ENCODE peak calls at places on chromosome 14, in ten cellular contexts. One of them, this sample, is unnamed.

GRCh38 chr14:96225745-96226151 is 21.1 kb downstream of the BDKRB2 start:
- DNase-seq in suprapubic skin: peak
- DNase-seq in upper lobe of left lung: peak
- DNase-seq in A549: no peak
- DNase-seq in ovary: no peak
- DNase-seq in stomach: no peak
- DNase-seq in esophagus muscularis mucosa: no peak
- DNase-seq in SK-N-SH: peak
- DNase-seq in transverse colon: peak
- DNase-seq in HepG2: peak
- DNase-seq in this sample: no peak

GRCh38 chr14:102849522-102850379 is 72.5 kb downstream of the TRAF3 start:
- DNase-seq in suprapubic skin: no peak
- DNase-seq in upper lobe of left lung: no peak
- DNase-seq in A549: no peak
- DNase-seq in ovary: no peak
- DNase-seq in stomach: peak
- DNase-seq in esophagus muscularis mucosa: no peak
- DNase-seq in SK-N-SH: peak
- DNase-seq in transverse colon: peak
- DNase-seq in HepG2: no peak
- DNase-seq in this sample: no peak

GRCh38 chr14:87250992-87251391 is 742.0 kb downstream of the GALC start:
- DNase-seq in suprapubic skin: no peak
- DNase-seq in upper lobe of left lung: no peak
- DNase-seq in A549: no peak
- DNase-seq in ovary: no peak
- DNase-seq in stomach: no peak
- DNase-seq in esophagus muscularis mucosa: no peak
- DNase-seq in SK-N-SH: no peak
- DNase-seq in transverse colon: no peak
- DNase-seq in HepG2: no peak
- DNase-seq in this sample: no peak

GRCh38 chr14:76591270-76591669 is 170.0 kb upstream of the VASH1 start:
- DNase-seq in suprapubic skin: no peak
- DNase-seq in upper lobe of left lung: no peak
- DNase-seq in A549: no peak
- DNase-seq in ovary: no peak
- DNase-seq in stomach: no peak
- DNase-seq in esophagus muscularis mucosa: no peak
- DNase-seq in SK-N-SH: no peak
- DNase-seq in transverse colon: no peak
- DNase-seq in HepG2: no peak
- DNase-seq in this sample: no peak

GRCh38 chr14:101289911-101290310 is 271.4 kb upstream of the DIO3 start:
- DNase-seq in suprapubic skin: no peak
- DNase-seq in upper lobe of left lung: no peak
- DNase-seq in A549: no peak
- DNase-seq in ovary: no peak
- DNase-seq in stomach: no peak
- DNase-seq in esophagus muscularis mucosa: no peak
- DNase-seq in SK-N-SH: no peak
- DNase-seq in transverse colon: no peak
- DNase-seq in HepG2: no peak
- DNase-seq in this sample: no peak

GRCh38 chr14:94769413-94770250 is at the start of gene GSC:
- DNase-seq in suprapubic skin: no peak
- DNase-seq in upper lobe of left lung: peak
- DNase-seq in A549: peak
- DNase-seq in ovary: no peak
- DNase-seq in stomach: peak
- DNase-seq in esophagus muscularis mucosa: no peak
- DNase-seq in SK-N-SH: peak
- DNase-seq in transverse colon: peak
- DNase-seq in HepG2: no peak
- DNase-seq in this sample: no peak

GRCh38 chr14:106657460-106657859 is 1131.1 kb downstream of the TMEM121 start:
- DNase-seq in suprapubic skin: no peak
- DNase-seq in upper lobe of left lung: no peak
- DNase-seq in A549: no peak
- DNase-seq in ovary: no peak
- DNase-seq in stomach: no peak
- DNase-seq in esophagus muscularis mucosa: peak
- DNase-seq in SK-N-SH: peak
- DNase-seq in transverse colon: peak
- DNase-seq in HepG2: no peak
- DNase-seq in this sample: no peak

GRCh38 chr14:102971314-102971713 is 48.9 kb downstream of the AMN start:
- DNase-seq in suprapubic skin: no peak
- DNase-seq in upper lobe of left lung: peak
- DNase-seq in A549: no peak
- DNase-seq in ovary: no peak
- DNase-seq in stomach: no peak
- DNase-seq in esophagus muscularis mucosa: no peak
- DNase-seq in SK-N-SH: no peak
- DNase-seq in transverse colon: no peak
- DNase-seq in HepG2: no peak
- DNase-seq in this sample: no peak

GRCh38 chr14:99245541-99246511 is 26.2 kb downstream of the BCL11B start:
- DNase-seq in suprapubic skin: peak
- DNase-seq in upper lobe of left lung: peak
- DNase-seq in A549: no peak
- DNase-seq in ovary: peak
- DNase-seq in stomach: no peak
- DNase-seq in esophagus muscularis mucosa: no peak
- DNase-seq in SK-N-SH: no peak
- DNase-seq in transverse colon: no peak
- DNase-seq in HepG2: no peak
- DNase-seq in this sample: no peak

GRCh38 chr14:99573436-99574098 is 30.4 kb downstream of the CCDC85C start:
- DNase-seq in suprapubic skin: no peak
- DNase-seq in upper lobe of left lung: no peak
- DNase-seq in A549: no peak
- DNase-seq in ovary: no peak
- DNase-seq in stomach: no peak
- DNase-seq in esophagus muscularis mucosa: no peak
- DNase-seq in SK-N-SH: no peak
- DNase-seq in transverse colon: no peak
- DNase-seq in HepG2: no peak
- DNase-seq in this sample: no peak

GRCh38 chr14:67186789-67187188 is 2.5 kb upstream of the GARIN2 start:
- DNase-seq in suprapubic skin: no peak
- DNase-seq in upper lobe of left lung: no peak
- DNase-seq in A549: no peak
- DNase-seq in ovary: no peak
- DNase-seq in stomach: no peak
- DNase-seq in esophagus muscularis mucosa: no peak
- DNase-seq in SK-N-SH: no peak
- DNase-seq in transverse colon: peak
- DNase-seq in HepG2: no peak
- DNase-seq in this sample: no peak

GRCh38 chr14:67187210-67187609 is 2.0 kb upstream of the GARIN2 start:
- DNase-seq in suprapubic skin: no peak
- DNase-seq in upper lobe of left lung: no peak
- DNase-seq in A549: peak
- DNase-seq in ovary: no peak
- DNase-seq in stomach: no peak
- DNase-seq in esophagus muscularis mucosa: no peak
- DNase-seq in SK-N-SH: no peak
- DNase-seq in transverse colon: no peak
- DNase-seq in HepG2: peak
- DNase-seq in this sample: no peak

GRCh38 chr14:67188326-67188725 is 914 bp upstream of the GARIN2 start:
- DNase-seq in suprapubic skin: no peak
- DNase-seq in upper lobe of left lung: no peak
- DNase-seq in A549: no peak
- DNase-seq in ovary: no peak
- DNase-seq in stomach: no peak
- DNase-seq in esophagus muscularis mucosa: no peak
- DNase-seq in SK-N-SH: no peak
- DNase-seq in transverse colon: no peak
- DNase-seq in HepG2: no peak
- DNase-seq in this sample: no peak

GRCh38 chr14:67187826-67188225 is 1.4 kb upstream of the GARIN2 start:
- DNase-seq in suprapubic skin: no peak
- DNase-seq in upper lobe of left lung: no peak
- DNase-seq in A549: no peak
- DNase-seq in ovary: no peak
- DNase-seq in stomach: peak
- DNase-seq in esophagus muscularis mucosa: no peak
- DNase-seq in SK-N-SH: no peak
- DNase-seq in transverse colon: no peak
- DNase-seq in HepG2: no peak
- DNase-seq in this sample: no peak

DNA sequence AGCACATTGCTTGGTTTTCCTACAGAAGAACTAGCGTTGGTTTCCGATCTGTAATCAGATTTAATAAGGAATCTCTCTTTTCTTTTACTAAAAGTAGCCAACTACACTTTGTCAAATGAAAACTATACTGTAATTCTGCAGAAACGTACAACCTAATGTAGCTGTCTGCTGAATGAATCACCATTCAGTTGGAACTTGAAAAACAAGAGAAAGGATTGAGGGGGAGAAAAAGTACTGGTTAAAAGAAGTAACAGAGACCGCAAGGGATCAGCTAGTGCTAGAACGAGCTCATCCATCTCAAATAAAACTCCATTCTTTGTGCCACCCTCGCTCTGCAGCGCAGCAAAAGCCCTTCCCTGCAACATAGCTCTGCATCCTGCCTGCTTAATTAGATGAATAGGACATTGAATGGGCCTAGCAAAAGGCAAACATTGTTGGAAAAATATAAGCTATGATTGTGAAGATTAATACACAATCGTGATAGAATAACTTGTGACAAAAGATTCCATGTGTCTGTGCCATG is 2.6 kb downstream of the GARIN2 start:
- DNase-seq in suprapubic skin: no peak
- DNase-seq in upper lobe of left lung: no peak
- DNase-seq in A549: no peak
- DNase-seq in ovary: no peak
- DNase-seq in stomach: no peak
- DNase-seq in esophagus muscularis mucosa: no peak
- DNase-seq in SK-N-SH: no peak
- DNase-seq in transverse colon: no peak
- DNase-seq in HepG2: no peak
- DNase-seq in this sample: no peak
- TF ChIP-seq EP300 in suprapubic skin: no peak
- TF ChIP-seq EP300 in upper lobe of left lung: no peak
- TF ChIP-seq EP300 in A549: no peak
- TF ChIP-seq EP300 in ovary: no peak
- TF ChIP-seq EP300 in stomach: no peak
- TF ChIP-seq EP300 in esophagus muscularis mucosa: no peak
- TF ChIP-seq EP300 in SK-N-SH: no peak
- TF ChIP-seq EP300 in transverse colon: no peak
- TF ChIP-seq EP300 in HepG2: no peak
- TF ChIP-seq EP300 in this sample: no peak

GRCh38 chr14:51703787-51704186 is 52.1 kb downstream of the FRMD6 start:
- DNase-seq in suprapubic skin: no peak
- DNase-seq in upper lobe of left lung: no peak
- DNase-seq in A549: no peak
- DNase-seq in ovary: no peak
- DNase-seq in stomach: no peak
- DNase-seq in esophagus muscularis mucosa: no peak
- DNase-seq in SK-N-SH: no peak
- DNase-seq in transverse colon: no peak
- DNase-seq in HepG2: no peak
- DNase-seq in this sample: no peak

GRCh38 chr14:51692646-51693045 is 40.9 kb downstream of the FRMD6 start:
- DNase-seq in suprapubic skin: no peak
- DNase-seq in upper lobe of left lung: no peak
- DNase-seq in A549: no peak
- DNase-seq in ovary: no peak
- DNase-seq in stomach: no peak
- DNase-seq in esophagus muscularis mucosa: no peak
- DNase-seq in SK-N-SH: no peak
- DNase-seq in transverse colon: no peak
- DNase-seq in HepG2: no peak
- DNase-seq in this sample: no peak

GRCh38 chr14:51701956-51702355 is 50.2 kb downstream of the FRMD6 start:
- DNase-seq in suprapubic skin: no peak
- DNase-seq in upper lobe of left lung: no peak
- DNase-seq in A549: no peak
- DNase-seq in ovary: no peak
- DNase-seq in stomach: no peak
- DNase-seq in esophagus muscularis mucosa: no peak
- DNase-seq in SK-N-SH: no peak
- DNase-seq in transverse colon: no peak
- DNase-seq in HepG2: peak
- DNase-seq in this sample: no peak

DNA sequence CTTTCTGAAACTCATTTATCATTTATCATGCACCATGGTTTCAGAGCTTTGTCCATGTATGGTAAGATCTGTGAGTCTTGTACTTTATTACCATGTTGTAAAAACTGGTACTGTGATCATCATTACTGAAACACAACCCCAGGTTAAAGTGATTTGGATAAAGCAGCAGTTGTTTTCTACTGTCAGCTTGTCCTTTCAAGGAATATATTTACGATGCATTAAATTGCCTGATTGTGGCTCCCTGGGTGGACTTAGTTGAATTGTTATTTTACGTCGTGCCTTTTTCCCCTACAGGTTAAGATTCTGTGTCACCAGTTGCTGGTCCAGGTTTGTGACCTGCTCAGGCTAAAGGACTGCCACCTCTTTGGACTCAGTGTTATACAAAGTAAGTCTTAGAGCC is 46.1 kb downstream of the FRMD6 start:
- DNase-seq in suprapubic skin: no peak
- DNase-seq in upper lobe of left lung: no peak
- DNase-seq in A549: no peak
- DNase-seq in ovary: no peak
- DNase-seq in stomach: no peak
- DNase-seq in esophagus muscularis mucosa: no peak
- DNase-seq in SK-N-SH: no peak
- DNase-seq in transverse colon: no peak
- DNase-seq in HepG2: no peak
- DNase-seq in this sample: no peak
- TF ChIP-seq EP300 in suprapubic skin: no peak
- TF ChIP-seq EP300 in upper lobe of left lung: no peak
- TF ChIP-seq EP300 in A549: no peak
- TF ChIP-seq EP300 in ovary: no peak
- TF ChIP-seq EP300 in stomach: no peak
- TF ChIP-seq EP300 in esophagus muscularis mucosa: no peak
- TF ChIP-seq EP300 in SK-N-SH: no peak
- TF ChIP-seq EP300 in transverse colon: no peak
- TF ChIP-seq EP300 in HepG2: no peak
- TF ChIP-seq EP300 in this sample: no peak

GRCh38 chr14:69079188-69079742 is 73.7 kb downstream of the DCAF5 start:
- DNase-seq in suprapubic skin: no peak
- DNase-seq in upper lobe of left lung: no peak
- DNase-seq in A549: peak
- DNase-seq in ovary: no peak
- DNase-seq in stomach: no peak
- DNase-seq in esophagus muscularis mucosa: no peak
- DNase-seq in SK-N-SH: no peak
- DNase-seq in transverse colon: no peak
- DNase-seq in HepG2: no peak
- DNase-seq in this sample: no peak
- TF ChIP-seq EP300 in suprapubic skin: no peak
- TF ChIP-seq EP300 in upper lobe of left lung: no peak
- TF ChIP-seq EP300 in A549: no peak
- TF ChIP-seq EP300 in ovary: no peak
- TF ChIP-seq EP300 in stomach: no peak
- TF ChIP-seq EP300 in esophagus muscularis mucosa: no peak
- TF ChIP-seq EP300 in SK-N-SH: no peak
- TF ChIP-seq EP300 in transverse colon: peak
- TF ChIP-seq EP300 in HepG2: no peak
- TF ChIP-seq EP300 in this sample: no peak

GRCh38 chr14:38339704-38340103 is 83.8 kb upstream of the CLEC14A start:
- DNase-seq in suprapubic skin: no peak
- DNase-seq in upper lobe of left lung: no peak
- DNase-seq in A549: no peak
- DNase-seq in ovary: no peak
- DNase-seq in stomach: no peak
- DNase-seq in esophagus muscularis mucosa: no peak
- DNase-seq in SK-N-SH: no peak
- DNase-seq in transverse colon: no peak
- DNase-seq in HepG2: no peak
- DNase-seq in this sample: no peak
- TF ChIP-seq EP300 in suprapubic skin: no peak
- TF ChIP-seq EP300 in upper lobe of left lung: no peak
- TF ChIP-seq EP300 in A549: no peak
- TF ChIP-seq EP300 in ovary: no peak
- TF ChIP-seq EP300 in stomach: no peak
- TF ChIP-seq EP300 in esophagus muscularis mucosa: no peak
- TF ChIP-seq EP300 in SK-N-SH: no peak
- TF ChIP-seq EP300 in transverse colon: no peak
- TF ChIP-seq EP300 in HepG2: no peak
- TF ChIP-seq EP300 in this sample: no peak